ENCODE peak calls at places on chromosomes 13 and 19, in five cellular contexts. R, H, P, A and V are unnamed samples.

GRCh38 chr19:41698746-41699230 is 9.6 kb upstream of the CEACAM5 start:
- DNase-seq in R (no peak), H (no peak), P (no peak), A (no peak), V (no peak)

GRCh38 chr13:41456768-41457588 is at the start of gene RGCC:
- DNase-seq in R (peak; percentile 49), H (peak; percentile 70), P (peak; percentile 56), A (peak; percentile 81), V (no peak)

GRCh38 chr13:64847767-64848166 is 2382.4 kb downstream of the PCDH9 start:
- DNase-seq in R (no peak), H (no peak), P (no peak), A (no peak), V (no peak)

GRCh38 chr13:98775844-98776598 is 23.5 kb upstream of the SLC15A1 start:
- DNase-seq in R (peak; percentile 65), H (peak; percentile 56), P (no peak), A (peak; percentile 45), V (no peak)

GRCh38 chr19:40947114-40947513 is 44.0 kb upstream of the CYP2B6 start:
- DNase-seq in R (no peak), H (no peak), P (no peak), A (no peak), V (no peak)

GRCh38 chr13:100594731-100595130 is 6.1 kb upstream of the GGACT start:
- DNase-seq in R (no peak), H (no peak), P (no peak), A (peak; percentile 7), V (no peak)

GRCh38 chr19:29675650-29676186 is 10.5 kb downstream of the PLEKHF1 start:
- DNase-seq in R (no peak), H (no peak), P (no peak), A (no peak), V (no peak)

GRCh38 chr13:99566125-99567083 is 65.1 kb downstream of the TM9SF2 start:
- DNase-seq in R (no peak), H (no peak), P (no peak), A (no peak), V (no peak)

GRCh38 chr13:113114511-113115362 is 7.9 kb upstream of the F10 start:
- DNase-seq in R (no peak), H (no peak), P (no peak), A (no peak), V (peak; percentile 37)

GRCh38 chr19:38551450-38551813 is 66.3 kb downstream of the MAP4K1 start:
- DNase-seq in R (no peak), H (no peak), P (no peak), A (no peak), V (no peak)

GRCh38 chr19:13932911-13933393 is 5.3 kb downstream of the PODNL1 start:
- DNase-seq in R (no peak), H (no peak), P (no peak), A (no peak), V (no peak)

GRCh38 chr13:114279146-114279545 is 2.3 kb upstream of the UPF3A start:
- DNase-seq in R (no peak), H (no peak), P (no peak), A (no peak), V (no peak)

GRCh38 chr13:24740014-24740890 is 23.7 kb upstream of the RNF17 start:
- DNase-seq in R (no peak), H (no peak), P (no peak), A (no peak), V (no peak)

GRCh38 chr19:53870485-53870844 is 2.8 kb downstream of the MYADM start:
- DNase-seq in R (no peak), H (peak; percentile 47), P (no peak), A (no peak), V (no peak)

GRCh38 chr19:53868091-53868891 is 608 bp downstream of the MYADM start:
- DNase-seq in R (peak; percentile 42), H (peak; percentile 76), P (no peak), A (peak; percentile 51), V (no peak)

GRCh38 chr19:53867225-53868090 is at the start of gene MYADM:
- DNase-seq in R (peak; percentile 97), H (peak; percentile 100), P (peak; percentile 100), A (peak; percentile 99), V (peak; percentile 100)

GRCh38 chr19:53871448-53871847 is 3.8 kb downstream of the MYADM start:
- DNase-seq in R (no peak), H (peak; percentile 51), P (no peak), A (no peak), V (no peak)

DNA sequence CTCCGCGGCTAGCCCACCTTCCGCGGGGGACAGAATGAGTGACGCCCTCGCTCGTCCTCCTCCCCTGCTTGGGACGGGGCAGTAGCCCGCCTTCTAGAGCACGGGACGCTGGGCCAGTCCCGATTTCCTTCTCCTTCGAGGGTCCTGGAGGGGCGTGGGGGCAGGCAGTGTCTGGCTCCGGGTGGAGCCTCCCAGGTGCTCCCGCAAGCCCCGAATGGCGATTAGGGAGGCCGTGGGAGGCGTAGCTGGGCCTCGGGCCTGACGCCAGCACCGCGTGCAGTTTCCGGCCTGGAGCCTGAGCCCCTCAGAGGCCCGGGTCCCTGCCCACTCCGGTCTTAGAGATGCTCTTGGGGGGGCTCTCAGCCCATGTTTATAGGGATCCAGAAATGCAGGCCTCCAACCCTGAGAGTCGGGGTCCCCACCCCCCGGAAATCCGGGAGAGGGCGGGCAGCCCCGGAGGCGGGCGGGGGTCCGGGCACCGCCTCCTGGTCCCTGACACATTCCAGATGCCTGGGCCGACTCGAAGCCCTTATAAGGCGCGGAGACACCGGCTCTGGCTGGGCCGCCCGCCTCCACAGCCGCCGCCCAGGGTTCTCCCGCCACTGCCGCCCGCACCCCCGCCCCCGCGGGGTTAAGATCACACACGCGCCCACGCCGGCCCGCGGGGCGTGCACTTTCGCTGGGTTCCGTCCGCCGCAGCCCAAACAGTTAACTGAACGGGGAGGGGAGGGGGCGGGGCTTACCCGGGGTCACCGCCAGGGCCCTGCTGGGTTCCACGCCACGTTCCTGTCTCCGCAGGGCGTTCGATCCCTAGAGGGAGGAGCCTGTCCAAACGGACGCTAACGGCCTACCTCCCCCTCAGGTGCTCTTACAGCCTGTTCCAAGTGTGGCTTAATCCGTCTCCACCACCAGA is 1.5 kb downstream of the MYADM start:
- DNase-seq in R (peak; percentile 84), H (peak; percentile 93), P (peak; percentile 87), A (peak; percentile 88), V (no peak)
- H3K14ac ChIP-seq in R (peak overlapping the region; percentile 100), H (no peak overlapping the region), P (peak overlapping the region; percentile 75), A (peak overlapping the region; percentile 83), V (no peak overlapping the region)

GRCh38 chr13:51814071-51814470 is 10.1 kb upstream of the DHRS12 start:
- DNase-seq in R (no peak), H (no peak), P (no peak), A (no peak), V (no peak)

GRCh38 chr13:51815848-51816247 is 11.9 kb upstream of the DHRS12 start:
- DNase-seq in R (no peak), H (no peak), P (no peak), A (no peak), V (no peak)

GRCh38 chr13:51817717-51818116 is 13.8 kb upstream of the DHRS12 start:
- DNase-seq in R (no peak), H (no peak), P (no peak), A (no peak), V (no peak)

GRCh38 chr13:51816604-51817254 is 12.8 kb upstream of the DHRS12 start:
- DNase-seq in R (no peak), H (no peak), P (no peak), A (peak; percentile 55), V (no peak)

DNA sequence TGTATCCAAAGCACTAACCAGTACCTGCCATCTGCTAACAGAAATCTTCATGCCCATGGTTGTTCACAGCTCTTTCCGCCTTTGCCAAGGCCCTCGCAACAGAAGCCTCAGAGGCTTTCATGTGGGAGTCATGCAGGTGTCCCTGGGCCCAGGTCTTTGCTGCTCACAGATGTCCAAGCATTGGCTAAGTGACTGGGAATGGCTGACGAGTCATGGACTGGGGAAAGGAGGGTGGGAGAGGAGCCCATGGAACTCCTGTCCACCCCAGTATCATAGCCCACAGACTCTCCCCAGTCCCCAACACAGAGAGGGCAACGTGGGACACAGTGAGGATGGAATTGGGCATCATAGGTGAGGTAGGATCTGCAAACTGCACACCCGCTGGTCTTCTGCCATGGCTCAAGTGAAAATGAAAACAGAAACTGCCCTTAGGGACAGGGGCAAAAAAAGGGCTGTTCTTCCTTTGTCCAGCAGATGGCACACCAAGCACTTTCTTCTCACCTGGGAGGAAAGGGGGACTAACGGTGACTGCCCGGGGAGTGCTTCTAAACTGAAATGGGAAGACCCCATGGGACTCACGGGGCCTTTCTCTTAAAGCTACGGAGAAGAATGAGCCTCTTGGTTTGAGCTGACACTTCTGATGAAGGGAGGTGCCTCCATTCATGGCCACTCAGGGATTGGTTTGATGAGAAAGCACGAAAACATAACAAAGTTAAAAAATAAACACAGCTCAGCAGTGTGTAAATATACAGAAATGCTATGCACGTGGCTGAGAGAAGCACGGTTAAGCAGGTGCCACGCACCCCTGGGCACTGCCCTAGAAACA is 11.1 kb upstream of the DHRS12 start:
- DNase-seq in R (peak; percentile 50), H (peak; percentile 75), P (peak; percentile 61), A (peak; percentile 54), V (no peak)
- H3K4me3 ChIP-seq in R (peak overlapping the region; percentile 30), H (peak overlapping the region; percentile 65), P (no peak overlapping the region), A (no peak overlapping the region), V (no peak overlapping the region)

GRCh38 chr19:3405261-3405653 is 38.9 kb downstream of the NFIC start:
- DNase-seq in R (no peak), H (no peak), P (no peak), A (no peak), V (no peak)

GRCh38 chr19:3403489-3404323 is 37.3 kb downstream of the NFIC start:
- DNase-seq in R (peak; percentile 97), H (peak; percentile 94), P (no peak), A (no peak), V (no peak)

GRCh38 chr19:3406571-3407111 is 40.3 kb downstream of the NFIC start:
- DNase-seq in R (no peak), H (no peak), P (no peak), A (no peak), V (no peak)

GRCh38 chr19:3402631-3403443 is 36.5 kb downstream of the NFIC start:
- DNase-seq in R (no peak), H (no peak), P (no peak), A (no peak), V (no peak)

DNA sequence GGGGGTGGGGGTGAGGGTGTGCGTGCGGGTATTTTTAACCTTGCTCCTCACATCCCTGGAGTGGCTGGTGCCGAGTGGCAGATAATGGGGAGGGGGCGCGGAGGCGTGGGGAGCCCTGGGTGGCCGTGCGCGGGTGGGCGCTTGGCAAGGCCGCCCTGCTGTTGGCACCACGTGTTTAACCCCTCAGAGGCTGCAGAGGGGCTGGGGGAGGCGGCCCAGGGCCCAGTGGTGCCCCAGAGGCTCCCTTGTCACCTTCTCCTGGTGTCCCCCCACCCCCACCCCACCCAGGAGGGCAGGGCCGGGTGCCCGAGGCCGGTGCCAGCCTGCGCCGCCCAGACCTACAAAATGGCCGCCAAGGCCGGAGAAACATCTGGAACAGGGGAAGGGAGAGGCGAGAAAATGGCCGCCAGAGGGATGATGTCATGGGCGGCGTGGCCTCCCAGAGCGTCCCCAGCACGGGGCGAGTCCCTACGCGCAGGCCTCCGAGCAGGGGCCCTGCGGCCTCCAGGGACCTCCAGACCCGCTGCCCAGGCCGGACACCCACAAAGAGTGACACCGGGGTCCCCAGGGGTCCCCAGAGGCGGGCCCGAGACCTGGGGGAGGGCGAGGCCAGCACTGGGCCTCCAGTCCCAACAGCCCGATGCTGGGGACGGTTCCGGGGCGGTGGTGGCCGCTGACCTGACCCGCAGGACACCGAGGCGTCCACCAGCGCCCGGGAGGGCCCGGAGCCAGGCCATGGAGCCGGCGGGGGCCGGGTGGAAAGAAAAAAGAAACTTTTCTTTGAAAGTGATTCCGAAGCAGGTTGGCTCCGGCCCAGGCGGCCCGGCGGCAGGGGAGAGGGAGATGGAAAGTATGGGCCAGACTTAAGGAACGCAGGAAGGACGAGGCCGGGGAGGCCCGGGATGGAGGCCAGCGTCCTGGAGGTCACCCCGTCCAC is 38.2 kb downstream of the NFIC start:
- DNase-seq in R (peak; percentile 93), H (peak; percentile 36), P (no peak), A (no peak), V (no peak)
- H3K14ac ChIP-seq in R (peak overlapping the region; percentile 91), H (no peak overlapping the region), P (peak overlapping the region; percentile 38), A (no peak overlapping the region), V (no peak overlapping the region)

GRCh38 chr13:49652691-49653305 is 24.5 kb downstream of the ARL11 start:
- DNase-seq in R (peak; percentile 10), H (peak; percentile 54), P (peak; percentile 36), A (peak; percentile 14), V (peak; percentile 52)
- H3K4me3 ChIP-seq in R (no peak overlapping the region), H (no peak overlapping the region), P (no peak overlapping the region), A (no peak overlapping the region), V (no peak overlapping the region)